ENCODE peak calls at places on chromosomes 16 and 17, in five cellular contexts. I is stimulated activated effector memory CD8-positive, alpha-beta T cell treated with anti-CD3 and anti-CD28 coated beads, Interleukin-12 subunit alpha, Interleukin-12 subunit beta, amount 100 ng/mL, for 72 hours; S is iris pigment epithelial cell; F is activated naive CD4-positive, alpha-beta T cell; D is substantia nigra. A is an unnamed sample.

GRCh38 chr17:29215174-29215573 is 31.5 kb upstream of the CRYBA1 start:
- DNase-seq in I (no peak), S (no peak), F (no peak), D (no peak), A (no peak)

GRCh38 chr16:86882586-86883280 is 304.4 kb downstream of the FOXL1 start:
- DNase-seq in I (no peak), S (peak), F (no peak), D (no peak), A (no peak)

GRCh38 chr16:23950291-23950894 is 114.6 kb downstream of the PRKCB start:
- DNase-seq in I (no peak), S (no peak), F (no peak), D (no peak), A (no peak)

GRCh38 chr17:4899341-4900230 is at the start of gene C17orf107:
- DNase-seq in I (peak), S (peak), F (peak), D (no peak), A (peak)

GRCh38 chr17:2792541-2793169 is 3.6 kb upstream of the RAP1GAP2 start:
- DNase-seq in I (peak), S (no peak), F (peak), D (no peak), A (no peak)

GRCh38 chr16:27720731-27721547 is 171.0 kb downstream of the KATNIP start:
- DNase-seq in I (no peak), S (no peak), F (no peak), D (peak), A (no peak)

GRCh38 chr17:79033046-79033616 is 9.2 kb downstream of the C1QTNF1 start:
- DNase-seq in I (no peak), S (no peak), F (no peak), D (no peak), A (no peak)

GRCh38 chr17:51439395-51440229 is 179.3 kb downstream of the UTP18 start:
- DNase-seq in I (no peak), S (no peak), F (no peak), D (no peak), A (no peak)

GRCh38 chr17:39306028-39306427 is 80.3 kb upstream of the STAC2 start:
- DNase-seq in I (no peak), S (no peak), F (no peak), D (no peak), A (no peak)

GRCh38 chr16:86520317-86521210 is 10.2 kb downstream of the FOXF1 start:
- DNase-seq in I (no peak), S (no peak), F (no peak), D (no peak), A (no peak)

GRCh38 chr17:40509626-40510327 is 8.4 kb upstream of the TNS4 start:
- DNase-seq in I (no peak), S (no peak), F (no peak), D (no peak), A (no peak)

GRCh38 chr17:57236686-57237299 is 19.5 kb upstream of the MSI2 start:
- DNase-seq in I (no peak), S (no peak), F (no peak), D (no peak), A (no peak)

GRCh38 chr16:89867918-89868317 is 5.5 kb upstream of the TCF25 start:
- DNase-seq in I (no peak), S (no peak), F (no peak), D (no peak), A (no peak)

GRCh38 chr16:89709716-89710480 is 8.4 kb upstream of the SPATA2L start:
- DNase-seq in I (no peak), S (no peak), F (no peak), D (no peak), A (no peak)

GRCh38 chr17:2892305-2892971 is 96.2 kb downstream of the RAP1GAP2 start:
- DNase-seq in I (no peak), S (peak), F (no peak), D (peak), A (no peak)

GRCh38 chr16:58615280-58615679 is 14.3 kb downstream of the CNOT1 start:
- DNase-seq in I (no peak), S (peak), F (no peak), D (no peak), A (no peak)

GRCh38 chr16:48318630-48319029 is 66.6 kb downstream of the SIAH1 start:
- DNase-seq in I (no peak), S (peak), F (no peak), D (peak), A (no peak)

GRCh38 chr17:60392845-60393702 is 1.1 kb upstream of the USP32 start:
- DNase-seq in I (peak), S (peak), F (no peak), D (no peak), A (no peak)

GRCh38 chr17:81552244-81553017 is at the start of gene FAAP100:
- DNase-seq in I (peak), S (peak), F (peak), D (peak), A (peak)

GRCh38 chr17:27805520-27806146 is 5.3 kb upstream of the NOS2 start:
- DNase-seq in I (peak), S (peak), F (peak), D (peak), A (peak)

GRCh38 chr17:298791-299450 is 53.7 kb downstream of the RPH3AL start:
- DNase-seq in I (no peak), S (peak), F (no peak), D (no peak), A (no peak)

GRCh38 chr17:10668771-10669170 is 11.7 kb upstream of the MYH3 start:
- DNase-seq in I (no peak), S (peak), F (no peak), D (no peak), A (no peak)

GRCh38 chr17:15882058-15882720 is 62.7 kb upstream of the ADORA2B start:
- DNase-seq in I (no peak), S (no peak), F (no peak), D (no peak), A (no peak)

GRCh38 chr16:50602531-50603205 is 54.5 kb downstream of the NKD1 start:
- DNase-seq in I (no peak), S (no peak), F (no peak), D (no peak), A (peak)

GRCh38 chr16:54812229-54812628 is 118.4 kb upstream of the IRX5 start:
- DNase-seq in I (no peak), S (no peak), F (no peak), D (no peak), A (no peak)

A was measured in activated T-helper 1 cell treated with anti-CD3 and anti-CD28 coated beads, Interleukin-2, amount 50 U/mL, for 16 hours.